ENCODE peak calls at places on chromosome 18, in four cellular contexts. One of them, this sample, is unnamed.

GRCh38 chr18:57648414-57648813 is 26.8 kb upstream of the NARS1 start:
- DNase-seq in SK-N-SH: no peak
- DNase-seq in GM23338: peak
- DNase-seq in HCT116: no peak
- DNase-seq in this sample: no peak

GRCh38 chr18:35116784-35117318 is 75.6 kb downstream of the MAPRE2 start:
- DNase-seq in SK-N-SH: no peak
- DNase-seq in GM23338: no peak
- DNase-seq in HCT116: no peak
- DNase-seq in this sample: no peak

GRCh38 chr18:51211552-51211951 is 14.1 kb upstream of the MEX3C start:
- DNase-seq in SK-N-SH: no peak
- DNase-seq in GM23338: no peak
- DNase-seq in HCT116: no peak
- DNase-seq in this sample: peak

GRCh38 chr18:50775207-50775606 is 44.6 kb downstream of the MRO start:
- DNase-seq in SK-N-SH: no peak
- DNase-seq in GM23338: peak
- DNase-seq in HCT116: no peak
- DNase-seq in this sample: no peak

GRCh38 chr18:5895300-5895885 is at the start of gene TMEM200C:
- DNase-seq in SK-N-SH: peak
- DNase-seq in GM23338: peak
- DNase-seq in HCT116: no peak
- DNase-seq in this sample: peak

GRCh38 chr18:76354348-76354747 is 140.7 kb downstream of the ZNF516 start:
- DNase-seq in SK-N-SH: no peak
- DNase-seq in GM23338: no peak
- DNase-seq in HCT116: no peak
- DNase-seq in this sample: peak

GRCh38 chr18:34661464-34662087 is 48.5 kb upstream of the DTNA start:
- DNase-seq in SK-N-SH: peak
- DNase-seq in GM23338: peak
- DNase-seq in HCT116: peak
- DNase-seq in this sample: peak

GRCh38 chr18:73791081-73791480 is 356.6 kb downstream of the FBXO15 start:
- DNase-seq in SK-N-SH: no peak
- DNase-seq in GM23338: no peak
- DNase-seq in HCT116: no peak
- DNase-seq in this sample: peak

GRCh38 chr18:76212958-76213357 is 282.1 kb downstream of the ZNF516 start:
- DNase-seq in SK-N-SH: no peak
- DNase-seq in GM23338: peak
- DNase-seq in HCT116: no peak
- DNase-seq in this sample: no peak

DNA sequence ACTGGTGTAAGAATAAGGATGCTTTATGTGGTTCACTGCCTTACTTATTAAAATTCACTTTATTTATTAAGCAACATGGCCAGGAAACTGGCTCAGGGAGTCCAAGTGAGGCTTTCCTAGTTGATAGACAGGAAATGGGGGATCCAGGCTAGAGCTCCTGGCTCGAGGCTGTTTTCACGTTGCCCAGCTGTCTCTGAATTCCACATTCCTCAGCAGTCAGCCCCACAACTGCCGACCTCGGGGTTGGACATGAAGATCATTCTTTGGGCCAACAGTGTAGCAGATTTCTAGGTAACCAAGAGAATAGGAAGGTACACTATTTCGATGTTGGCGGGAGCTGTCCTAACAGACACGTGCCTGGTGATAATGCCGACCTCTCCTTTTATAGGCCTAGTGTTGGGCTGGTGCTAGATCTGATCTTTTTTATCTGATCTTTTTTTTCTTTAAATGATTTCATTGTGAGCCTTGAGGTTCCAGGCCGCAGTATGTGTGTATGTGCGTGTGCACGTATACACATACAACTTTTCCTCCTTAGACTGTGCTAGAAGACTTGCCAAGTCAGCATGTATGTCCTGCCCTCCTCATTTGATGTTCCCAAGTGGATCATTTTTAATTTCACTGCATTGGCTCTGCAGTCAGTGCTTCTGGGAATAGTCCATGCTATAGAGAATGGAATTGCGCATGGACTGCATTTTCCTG is 103.5 kb downstream of the CABLES1 start:
- DNase-seq in SK-N-SH: no peak
- DNase-seq in GM23338: peak
- DNase-seq in HCT116: no peak
- DNase-seq in this sample: peak
- TF ChIP-seq EZH2phosphoT487 in SK-N-SH: no peak
- TF ChIP-seq EZH2phosphoT487 in GM23338: no peak
- TF ChIP-seq EZH2phosphoT487 in HCT116: no peak
- TF ChIP-seq EZH2phosphoT487 in this sample: no peak

GRCh38 chr18:45974088-45974536 is 7.0 kb upstream of the EPG5 start:
- DNase-seq in SK-N-SH: peak
- DNase-seq in GM23338: peak
- DNase-seq in HCT116: peak
- DNase-seq in this sample: peak
- H2AFZ ChIP-seq in SK-N-SH: peak
- H2AFZ ChIP-seq in GM23338: no peak
- H2AFZ ChIP-seq in HCT116: peak
- H2AFZ ChIP-seq in this sample: peak

GRCh38 chr18:79394438-79395307 is 1.1 kb upstream of the NFATC1 start:
- DNase-seq in SK-N-SH: no peak
- DNase-seq in GM23338: no peak
- DNase-seq in HCT116: no peak
- DNase-seq in this sample: peak
- TF ChIP-seq EZH2phosphoT487 in SK-N-SH: no peak
- TF ChIP-seq EZH2phosphoT487 in GM23338: no peak
- TF ChIP-seq EZH2phosphoT487 in HCT116: no peak
- TF ChIP-seq EZH2phosphoT487 in this sample: no peak

GRCh38 chr18:33014060-33014796 is 241.4 kb upstream of the KLHL14 start:
- DNase-seq in SK-N-SH: no peak
- DNase-seq in GM23338: no peak
- DNase-seq in HCT116: no peak
- DNase-seq in this sample: no peak
- H2AFZ ChIP-seq in SK-N-SH: no peak
- H2AFZ ChIP-seq in GM23338: no peak
- H2AFZ ChIP-seq in HCT116: no peak
- H2AFZ ChIP-seq in this sample: no peak

GRCh38 chr18:59744271-59744721 is 47.1 kb upstream of the CCBE1 start:
- DNase-seq in SK-N-SH: no peak
- DNase-seq in GM23338: no peak
- DNase-seq in HCT116: no peak
- DNase-seq in this sample: peak

GRCh38 chr18:59740131-59740530 is 42.9 kb upstream of the CCBE1 start:
- DNase-seq in SK-N-SH: no peak
- DNase-seq in GM23338: no peak
- DNase-seq in HCT116: no peak
- DNase-seq in this sample: no peak

GRCh38 chr18:59743561-59743960 is 46.3 kb upstream of the CCBE1 start:
- DNase-seq in SK-N-SH: no peak
- DNase-seq in GM23338: no peak
- DNase-seq in HCT116: no peak
- DNase-seq in this sample: peak

GRCh38 chr18:59737776-59738295 is 40.6 kb upstream of the CCBE1 start:
- DNase-seq in SK-N-SH: no peak
- DNase-seq in GM23338: no peak
- DNase-seq in HCT116: no peak
- DNase-seq in this sample: no peak

GRCh38 chr18:59742325-59743111 is 45.3 kb upstream of the CCBE1 start:
- DNase-seq in SK-N-SH: no peak
- DNase-seq in GM23338: no peak
- DNase-seq in HCT116: no peak
- DNase-seq in this sample: peak
- TF ChIP-seq EZH2phosphoT487 in SK-N-SH: no peak
- TF ChIP-seq EZH2phosphoT487 in GM23338: no peak
- TF ChIP-seq EZH2phosphoT487 in HCT116: no peak
- TF ChIP-seq EZH2phosphoT487 in this sample: peak

GRCh38 chr18:62498616-62499262 is 24.1 kb upstream of the ZCCHC2 start:
- DNase-seq in SK-N-SH: no peak
- DNase-seq in GM23338: no peak
- DNase-seq in HCT116: no peak
- DNase-seq in this sample: no peak

GRCh38 chr18:62500174-62500573 is 22.7 kb upstream of the ZCCHC2 start:
- DNase-seq in SK-N-SH: no peak
- DNase-seq in GM23338: no peak
- DNase-seq in HCT116: no peak
- DNase-seq in this sample: no peak

GRCh38 chr18:62500966-62501591 is 21.7 kb upstream of the ZCCHC2 start:
- DNase-seq in SK-N-SH: no peak
- DNase-seq in GM23338: no peak
- DNase-seq in HCT116: no peak
- DNase-seq in this sample: no peak

GRCh38 chr18:62497171-62497783 is 25.5 kb upstream of the ZCCHC2 start:
- DNase-seq in SK-N-SH: no peak
- DNase-seq in GM23338: no peak
- DNase-seq in HCT116: no peak
- DNase-seq in this sample: no peak

GRCh38 chr18:62499263-62499650 is 23.6 kb upstream of the ZCCHC2 start:
- DNase-seq in SK-N-SH: no peak
- DNase-seq in GM23338: no peak
- DNase-seq in HCT116: no peak
- DNase-seq in this sample: no peak
- H2AFZ ChIP-seq in SK-N-SH: no peak
- H2AFZ ChIP-seq in GM23338: peak
- H2AFZ ChIP-seq in HCT116: no peak
- H2AFZ ChIP-seq in this sample: no peak

GRCh38 chr18:55588001-55588875 is at the start of gene TCF4:
- DNase-seq in SK-N-SH: peak
- DNase-seq in GM23338: peak
- DNase-seq in HCT116: no peak
- DNase-seq in this sample: peak
- TF ChIP-seq EZH2phosphoT487 in SK-N-SH: no peak
- TF ChIP-seq EZH2phosphoT487 in GM23338: no peak
- TF ChIP-seq EZH2phosphoT487 in HCT116: no peak
- TF ChIP-seq EZH2phosphoT487 in this sample: no peak

DNA sequence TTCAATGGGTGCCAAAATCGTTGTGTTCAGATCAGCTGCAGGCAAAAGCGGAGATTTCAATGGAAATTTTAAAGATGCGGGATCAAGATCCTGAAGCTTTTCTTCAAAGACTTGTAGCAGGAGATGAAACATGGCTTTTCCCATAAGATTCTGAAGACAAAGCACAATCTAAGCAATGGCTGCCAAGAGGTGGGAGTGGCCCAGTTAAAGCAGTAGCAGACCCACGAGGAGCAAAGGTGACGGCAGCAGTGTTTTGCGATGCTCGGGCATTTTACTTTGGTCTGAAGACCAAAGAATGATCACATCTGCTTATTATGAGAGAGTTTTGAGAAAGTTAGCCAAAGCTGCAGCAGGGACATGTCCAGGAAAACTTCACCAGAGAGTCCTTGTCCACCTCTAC is 222.9 kb downstream of the DSC3 start:
- DNase-seq in SK-N-SH: no peak
- DNase-seq in GM23338: no peak
- DNase-seq in HCT116: no peak
- DNase-seq in this sample: no peak
- H2AFZ ChIP-seq in SK-N-SH: no peak
- H2AFZ ChIP-seq in GM23338: peak
- H2AFZ ChIP-seq in HCT116: no peak
- H2AFZ ChIP-seq in this sample: no peak

GRCh38 chr18:37489998-37490397 is 75.6 kb downstream of the CELF4 start:
- DNase-seq in SK-N-SH: no peak
- DNase-seq in GM23338: no peak
- DNase-seq in HCT116: no peak
- DNase-seq in this sample: no peak

GRCh38 chr18:37489011-37489410 is 76.6 kb downstream of the CELF4 start:
- DNase-seq in SK-N-SH: no peak
- DNase-seq in GM23338: no peak
- DNase-seq in HCT116: no peak
- DNase-seq in this sample: no peak

GRCh38 chr18:37484893-37485834 is 80.4 kb downstream of the CELF4 start:
- DNase-seq in SK-N-SH: no peak
- DNase-seq in GM23338: peak
- DNase-seq in HCT116: peak
- DNase-seq in this sample: peak

GRCh38 chr18:37486848-37487247 is 78.8 kb downstream of the CELF4 start:
- DNase-seq in SK-N-SH: no peak
- DNase-seq in GM23338: no peak
- DNase-seq in HCT116: no peak
- DNase-seq in this sample: no peak

GRCh38 chr18:37487400-37487831 is 78.2 kb downstream of the CELF4 start:
- DNase-seq in SK-N-SH: peak
- DNase-seq in GM23338: no peak
- DNase-seq in HCT116: no peak
- DNase-seq in this sample: no peak
- TF ChIP-seq EZH2phosphoT487 in SK-N-SH: no peak
- TF ChIP-seq EZH2phosphoT487 in GM23338: no peak
- TF ChIP-seq EZH2phosphoT487 in HCT116: no peak
- TF ChIP-seq EZH2phosphoT487 in this sample: no peak

DNA sequence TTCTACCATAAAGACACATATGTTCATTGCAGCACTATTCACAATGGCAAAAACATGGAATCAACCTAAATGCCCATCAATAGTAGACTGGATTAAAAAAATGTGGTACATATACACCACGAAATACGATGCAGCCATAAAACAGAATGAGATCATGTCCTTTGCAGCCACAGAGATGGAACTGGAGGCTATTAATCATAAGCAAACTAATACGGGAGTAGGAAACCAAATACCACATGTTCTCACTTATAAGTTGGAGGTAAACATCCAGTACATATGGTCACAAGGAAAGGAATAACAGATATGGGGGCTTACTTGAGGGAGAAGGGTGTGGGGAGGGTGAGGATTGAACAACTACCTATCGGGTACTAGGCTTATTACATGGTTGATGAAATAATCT is 7.7 kb downstream of the HMSD start:
- DNase-seq in SK-N-SH: no peak
- DNase-seq in GM23338: no peak
- DNase-seq in HCT116: no peak
- DNase-seq in this sample: peak
- H2AFZ ChIP-seq in SK-N-SH: no peak
- H2AFZ ChIP-seq in GM23338: no peak
- H2AFZ ChIP-seq in HCT116: no peak
- H2AFZ ChIP-seq in this sample: no peak